ENCODE peak calls at places on chromosomes 13 and 19, in five cellular contexts. C is body of pancreas, E is mucosa of descending colon, U is BE2C, Q is fibroblast of the aortic adventitia. T is an unnamed sample.

GRCh38 chr13:48156466-48156865 is 61.6 kb upstream of the MED4 start:
- DNase-seq in U (no peak), E (peak; percentile 53), Q (no peak), C (no peak), T (no peak)

GRCh38 chr13:25836709-25837316 is 215.0 kb downstream of the SHISA2 start:
- DNase-seq in U (no peak), Q (no peak), E (no peak), C (no peak), T (no peak)

GRCh38 chr13:44249439-44249838 is 124.2 kb upstream of the SERP2 start:
- DNase-seq in Q (peak; percentile 89), E (peak; percentile 59), U (peak; percentile 18), C (peak; percentile 65), T (peak; percentile 58)

GRCh38 chr19:13339869-13340268 is 166.4 kb downstream of the CACNA1A start:
- DNase-seq in E (no peak), C (no peak), Q (no peak), U (no peak), T (no peak)

GRCh38 chr13:42022796-42023493 is 25.5 kb upstream of the DGKH start:
- DNase-seq in Q (peak; percentile 58), C (no peak), E (no peak), U (no peak), T (no peak)

GRCh38 chr19:55188620-55189019 is 8.5 kb upstream of the SYT5 start:
- DNase-seq in U (no peak), E (no peak), Q (no peak), C (no peak), T (no peak)

GRCh38 chr13:57630661-57631606 is 610 bp upstream of the PCDH17 start:
- DNase-seq in C (peak; percentile 10), Q (no peak), E (no peak), U (peak; percentile 44), T (no peak)

GRCh38 chr13:36549771-36550170 is 117.5 kb downstream of the CCNA1 start:
- DNase-seq in C (no peak), E (no peak), U (peak; percentile 38), Q (peak; percentile 2), T (no peak)

GRCh38 chr19:46975918-46976782 is 43.5 kb upstream of the NPAS1 start:
- DNase-seq in Q (peak; percentile 100), E (peak; percentile 63), U (peak; percentile 53), C (peak; percentile 97), T (peak; percentile 80)

GRCh38 chr13:35086667-35087066 is 144.6 kb downstream of the NBEA start:
- DNase-seq in Q (no peak), C (no peak), E (no peak), U (no peak), T (no peak)

GRCh38 chr19:35549174-35549788 is 3.9 kb downstream of the TMEM147 start:
- DNase-seq in E (peak; percentile 51), C (peak; percentile 78), U (peak; percentile 73), Q (peak; percentile 67), T (no peak)

GRCh38 chr13:110965038-110965754 is 50.3 kb upstream of the ANKRD10 start:
- DNase-seq in C (no peak), Q (peak; percentile 76), E (no peak), U (no peak), T (no peak)

GRCh38 chr13:20973886-20974285 is 71.3 kb upstream of the XPO4 start:
- DNase-seq in U (no peak), C (no peak), E (no peak), Q (no peak), T (no peak)

GRCh38 chr19:6260912-6261636 is 18.7 kb downstream of the MLLT1 start:
- DNase-seq in E (peak; percentile 39), C (no peak), U (peak; percentile 65), Q (no peak), T (no peak)

GRCh38 chr13:48249018-48249417 is 16.0 kb downstream of the ITM2B start:
- DNase-seq in C (no peak), U (no peak), E (no peak), Q (no peak), T (no peak)

GRCh38 chr13:43153436-43154082 is 130.2 kb downstream of the DNAJC15 start:
- DNase-seq in C (no peak), U (no peak), Q (peak; percentile 75), E (no peak), T (no peak)

GRCh38 chr19:8476524-8476923 is 25.9 kb downstream of the PRAM1 start:
- DNase-seq in Q (no peak), C (no peak), U (no peak), E (no peak), T (no peak)

GRCh38 chr19:3055741-3056453 is 6.4 kb downstream of the TLE5 start:
- DNase-seq in C (peak; percentile 92), Q (no peak), U (no peak), E (peak; percentile 83), T (no peak)

GRCh38 chr13:43675577-43675976 is 111.2 kb downstream of the ENOX1 start:
- DNase-seq in E (no peak), Q (no peak), U (no peak), C (no peak), T (no peak)

GRCh38 chr19:2391118-2391725 is 31.2 kb downstream of the TMPRSS9 start:
- DNase-seq in E (peak; percentile 64), C (peak; percentile 47), U (no peak), Q (peak; percentile 82), T (peak; percentile 45)

GRCh38 chr13:97977376-97977705 is 23.9 kb downstream of the IPO5 start:
- DNase-seq in U (no peak), E (no peak), C (no peak), Q (peak; percentile 22), T (no peak)

GRCh38 chr13:39888865-39889810 is 233.7 kb downstream of the COG6 start:
- DNase-seq in E (no peak), Q (peak; percentile 56), U (no peak), C (no peak), T (no peak)

GRCh38 chr13:73602295-73602694 is 531.9 kb downstream of the KLF12 start:
- DNase-seq in E (no peak), Q (peak; percentile 22), C (no peak), U (no peak), T (no peak)

GRCh38 chr19:17642656-17643055 is 45.5 kb downstream of the UNC13A start:
- DNase-seq in C (no peak), U (no peak), E (no peak), Q (no peak), T (no peak)

GRCh38 chr19:4229179-4229931 is at the start of gene EBI3:
- DNase-seq in U (no peak), E (no peak), C (no peak), Q (peak; percentile 32), T (no peak)

GRCh38 chr19:8388612-8388958 is 1.6 kb upstream of the RAB11B start:
- DNase-seq in U (no peak), E (no peak), C (no peak), Q (no peak), T (no peak)

GRCh38 chr19:48836089-48837017 is at the start of gene HSD17B14:
- DNase-seq in U (peak; percentile 47), Q (peak; percentile 38), E (no peak), C (no peak), T (no peak)

GRCh38 chr13:110610955-110611595 is 4.3 kb upstream of the NAXD start:
- DNase-seq in Q (no peak), U (no peak), E (no peak), C (no peak), T (no peak)

GRCh38 chr13:83881031-83881727 is 1.1 kb downstream of the SLITRK1 start:
- DNase-seq in E (no peak), C (no peak), Q (no peak), U (no peak), T (no peak)
- H3K4me3 ChIP-seq in E (no peak overlapping the region), C (no peak overlapping the region), Q (peak overlapping the region; percentile 22), U (peak overlapping the region; percentile 77), T (peak overlapping the region; percentile 17)

DNA sequence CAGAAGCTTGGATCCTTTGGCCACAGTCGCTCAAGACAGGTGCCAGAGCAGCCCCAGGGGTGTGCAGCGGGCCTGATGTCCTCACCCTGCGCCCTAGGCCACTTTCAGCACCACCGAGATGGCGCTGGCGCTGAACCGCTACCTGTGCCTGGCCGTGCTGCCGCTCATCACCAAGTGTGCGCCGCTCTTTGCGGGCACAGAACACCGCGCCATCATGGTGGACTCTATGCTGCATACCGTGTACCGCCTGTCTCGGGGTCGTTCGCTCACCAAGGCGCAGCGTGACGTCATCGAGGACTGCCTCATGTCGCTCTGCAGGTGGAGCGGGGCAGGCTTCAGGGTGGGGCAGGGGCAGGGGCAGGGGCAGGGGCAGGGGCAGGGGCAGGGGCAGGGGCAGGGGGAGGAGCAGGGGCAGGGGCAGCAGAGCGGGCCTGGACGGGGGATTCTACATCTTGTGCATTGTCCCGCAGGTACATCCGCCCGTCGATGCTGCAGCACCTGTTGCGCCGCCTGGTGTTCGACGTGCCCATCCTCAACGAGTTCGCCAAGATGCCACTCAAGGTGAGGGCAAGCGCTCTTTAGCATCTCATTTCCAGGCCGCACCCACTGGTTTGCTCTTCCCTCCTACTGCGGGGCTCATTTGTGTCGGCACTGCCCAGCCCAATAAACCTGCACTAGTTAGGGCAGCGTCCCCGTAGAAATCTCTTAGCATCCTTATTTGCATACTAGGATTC is 69.1 kb downstream of the RYR1 start:
- DNase-seq in U (no peak), Q (no peak), C (no peak), E (no peak), T (no peak)
- TF ChIP-seq CTCF in U (no peak), Q (no peak), C (no peak), E (no peak), T (peak; percentile 63)

DNA sequence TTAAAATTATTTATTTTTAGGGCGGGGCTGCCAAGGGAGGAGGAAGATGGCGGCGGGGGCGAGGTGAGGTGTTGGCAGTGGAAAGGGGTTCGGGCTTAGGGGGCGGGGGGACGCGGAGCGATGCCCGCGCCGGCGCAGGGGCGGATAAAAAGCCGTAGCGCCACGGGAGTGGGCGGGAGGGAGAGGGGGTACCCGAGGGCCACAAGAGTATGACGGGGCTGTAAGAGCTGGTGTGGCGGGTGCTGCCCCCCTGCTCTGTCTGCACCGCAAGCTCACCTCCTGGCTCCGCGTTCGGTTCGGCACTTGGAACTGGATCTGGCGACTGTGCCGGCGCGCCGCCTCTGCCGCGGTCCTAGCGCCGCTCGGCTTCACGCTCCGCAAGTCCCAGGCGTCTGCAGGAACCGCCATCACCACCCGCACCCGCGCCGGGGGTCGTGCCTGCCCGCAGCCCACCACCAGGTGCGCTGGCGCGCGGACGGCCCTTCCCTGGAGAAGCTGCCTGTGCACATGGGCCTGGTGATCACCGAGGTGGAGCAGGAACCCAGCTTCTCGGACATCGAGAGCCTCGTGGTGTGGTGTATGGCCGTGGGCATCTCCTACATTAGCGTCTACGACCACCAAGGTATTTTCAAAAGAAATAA is 265.2 kb upstream of the SGCG start:
- DNase-seq in C (peak; percentile 36), U (peak; percentile 30), Q (peak; percentile 19), E (peak; percentile 51), T (no peak)
- H3K4me3 ChIP-seq in C (no peak overlapping the region), U (peak overlapping the region; percentile 50), Q (peak overlapping the region; percentile 70), E (no peak overlapping the region), T (peak overlapping the region; percentile 55)

GRCh38 chr13:66469745-66470144 is 760.4 kb downstream of the PCDH9 start:
- DNase-seq in C (no peak), Q (no peak), U (no peak), E (no peak), T (no peak)
- TF ChIP-seq CTCF in C (no peak), Q (no peak), U (peak; percentile 10), E (no peak), T (no peak)

GRCh38 chr13:50127726-50128291 is 112.6 kb downstream of the KCNRG start:
- DNase-seq in E (peak; percentile 30), Q (peak; percentile 31), C (no peak), U (no peak), T (no peak)
- H3K4me3 ChIP-seq in E (no peak overlapping the region), Q (peak overlapping the region; percentile 49), C (no peak overlapping the region), U (no peak overlapping the region), T (no peak overlapping the region)

T was measured in LNCaP clone FGC.